ENCODE peak calls at places on chromosomes 13 and 19, in eight cellular contexts. L, N, H, M, B, F, P and Y are unnamed samples.

GRCh38 chr19:31325342-31325741 is 23.9 kb downstream of the TSHZ3 start:
- DNase-seq in L (no peak), N (no peak), H (no peak), M (no peak), B (no peak), F (no peak), P (no peak), Y (no peak)

GRCh38 chr19:47187797-47188196 is 43.2 kb downstream of the BBC3 start:
- DNase-seq in L (no peak), N (no peak), H (no peak), M (no peak), B (no peak), F (no peak), P (no peak), Y (no peak)

GRCh38 chr19:11138659-11139526 is 16.7 kb downstream of the SPC24 start:
- DNase-seq in L (no peak), N (peak), H (peak), M (peak), B (no peak), F (peak), P (peak), Y (peak)

GRCh38 chr13:113148940-113149503 is 9.4 kb upstream of the PROZ start:
- DNase-seq in L (no peak), N (no peak), H (peak), M (no peak), B (no peak), F (no peak), P (no peak), Y (no peak)

GRCh38 chr19:43976732-43977131 is 7.3 kb upstream of the ZNF155 start:
- DNase-seq in L (no peak), N (no peak), H (no peak), M (no peak), B (no peak), F (no peak), P (no peak), Y (no peak)

GRCh38 chr19:23318143-23318542 is 67.9 kb upstream of the ZNF724 start:
- DNase-seq in L (no peak), N (no peak), H (no peak), M (no peak), B (no peak), F (no peak), P (no peak), Y (no peak)

GRCh38 chr19:41997121-41997850 is 3.3 kb upstream of the ATP1A3 start:
- DNase-seq in L (no peak), N (peak), H (peak), M (peak), B (peak), F (peak), P (peak), Y (peak)

GRCh38 chr13:103022328-103022727 is 43.9 kb downstream of the SLC10A2 start:
- DNase-seq in L (no peak), N (no peak), H (no peak), M (no peak), B (no peak), F (no peak), P (no peak), Y (no peak)

GRCh38 chr13:91531646-91532045 is 133.2 kb downstream of the GPC5 start:
- DNase-seq in L (no peak), N (no peak), H (no peak), M (no peak), B (no peak), F (no peak), P (no peak), Y (no peak)

GRCh38 chr19:1270168-1270853 is 1.2 kb downstream of the CIRBP start:
- DNase-seq in L (no peak), N (no peak), H (no peak), M (peak), B (no peak), F (no peak), P (no peak), Y (no peak)

DNA sequence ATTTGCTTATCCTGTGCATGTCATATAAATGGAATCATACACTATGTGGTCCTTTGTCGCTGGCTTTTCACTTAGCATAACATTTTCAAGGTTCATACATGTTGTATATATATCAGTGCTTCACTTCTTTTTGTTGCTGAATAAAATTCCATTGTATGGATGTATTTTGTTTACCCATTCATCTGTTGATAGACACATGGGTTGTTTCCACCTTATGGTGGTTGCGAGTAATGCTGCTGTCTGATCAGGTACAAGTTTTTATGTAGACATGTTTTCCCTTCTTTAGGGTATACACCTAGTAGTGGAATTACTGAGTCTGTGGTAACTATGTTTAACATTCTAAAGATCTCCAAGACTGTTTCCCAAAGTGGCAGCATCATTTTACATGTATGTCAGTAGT is 102.5 kb downstream of the RNF17 start:
- DNase-seq in L (no peak), N (no peak), H (no peak), M (no peak), B (no peak), F (no peak), P (no peak), Y (no peak)
- TF ChIP-seq CTCF in L (no peak), N (no peak), H (no peak), M (no peak), B (no peak), F (no peak), P (no peak), Y (no peak)

DNA sequence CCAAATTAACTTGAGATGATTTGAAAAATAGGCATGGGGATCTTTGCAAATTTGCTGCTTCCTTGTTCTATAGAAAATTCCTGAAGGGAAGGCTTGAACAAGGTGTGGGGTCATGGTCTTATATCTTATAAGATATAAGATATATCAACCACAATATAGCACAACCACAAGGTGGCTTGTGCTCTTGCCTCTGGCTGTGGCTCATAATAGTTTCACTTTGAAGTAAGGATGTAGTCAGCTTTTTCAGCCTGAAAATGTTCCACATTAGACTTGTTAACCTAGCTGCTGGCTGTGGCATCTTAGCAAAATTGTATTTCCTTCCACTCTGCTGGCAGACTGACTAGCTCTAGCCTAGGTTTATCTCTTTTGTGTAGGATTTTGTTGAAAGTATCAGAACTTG is 169.7 kb downstream of the KLF5 start:
- DNase-seq in L (no peak), N (no peak), H (peak), M (no peak), B (no peak), F (peak), P (peak), Y (no peak)
- TF ChIP-seq CTCF in L (no peak), N (no peak), H (peak), M (no peak), B (no peak), F (no peak), P (peak), Y (no peak)

GRCh38 chr13:40155176-40155575 is 499.7 kb downstream of the COG6 start:
- DNase-seq in L (no peak), N (no peak), H (no peak), M (no peak), B (no peak), F (no peak), P (no peak), Y (no peak)

GRCh38 chr13:40152904-40153303 is 497.4 kb downstream of the COG6 start:
- DNase-seq in L (no peak), N (no peak), H (no peak), M (no peak), B (no peak), F (no peak), P (no peak), Y (no peak)

GRCh38 chr13:40153516-40153915 is 498.1 kb downstream of the COG6 start:
- DNase-seq in L (no peak), N (no peak), H (no peak), M (peak), B (no peak), F (no peak), P (no peak), Y (no peak)

GRCh38 chr13:40149611-40150283 is 494.3 kb downstream of the COG6 start:
- DNase-seq in L (no peak), N (no peak), H (peak), M (peak), B (no peak), F (peak), P (peak), Y (no peak)

GRCh38 chr13:40152145-40152544 is 496.7 kb downstream of the COG6 start:
- DNase-seq in L (no peak), N (no peak), H (no peak), M (peak), B (no peak), F (peak), P (peak), Y (no peak)
- TF ChIP-seq CTCF in L (no peak), N (no peak), H (peak), M (no peak), B (no peak), F (peak), P (peak), Y (no peak)

GRCh38 chr19:49664171-49665070 is 1.2 kb downstream of the IRF3 start:
- DNase-seq in L (peak), N (peak), H (peak), M (peak), B (peak), F (peak), P (peak), Y (peak)
- TF ChIP-seq CTCF in L (no peak), N (no peak), H (no peak), M (peak), B (peak), F (no peak), P (peak), Y (no peak)

DNA sequence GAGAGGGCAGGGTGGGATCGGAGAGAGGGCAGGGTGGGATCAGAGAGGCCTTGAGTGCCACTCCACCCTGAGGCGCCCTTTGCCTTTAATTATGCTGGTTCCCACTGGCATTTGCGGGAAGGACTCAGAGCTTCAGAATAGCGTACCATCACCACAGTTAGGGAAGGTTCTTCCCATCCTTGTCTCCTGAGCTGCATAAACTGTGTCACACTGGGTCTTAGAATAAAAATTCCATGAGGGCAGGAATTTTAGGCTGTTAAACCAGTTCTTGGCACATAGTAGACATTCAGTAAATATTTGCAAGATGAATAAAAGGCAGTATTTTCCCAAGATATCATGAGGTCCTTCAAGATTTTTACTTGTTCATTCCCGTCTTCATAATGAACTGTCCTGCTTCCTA is 24.4 kb downstream of the PPP2R1A start:
- DNase-seq in L (no peak), N (no peak), H (no peak), M (no peak), B (no peak), F (peak), P (no peak), Y (no peak)
- TF ChIP-seq CTCF in L (no peak), N (no peak), H (no peak), M (no peak), B (no peak), F (no peak), P (no peak), Y (no peak)

DNA sequence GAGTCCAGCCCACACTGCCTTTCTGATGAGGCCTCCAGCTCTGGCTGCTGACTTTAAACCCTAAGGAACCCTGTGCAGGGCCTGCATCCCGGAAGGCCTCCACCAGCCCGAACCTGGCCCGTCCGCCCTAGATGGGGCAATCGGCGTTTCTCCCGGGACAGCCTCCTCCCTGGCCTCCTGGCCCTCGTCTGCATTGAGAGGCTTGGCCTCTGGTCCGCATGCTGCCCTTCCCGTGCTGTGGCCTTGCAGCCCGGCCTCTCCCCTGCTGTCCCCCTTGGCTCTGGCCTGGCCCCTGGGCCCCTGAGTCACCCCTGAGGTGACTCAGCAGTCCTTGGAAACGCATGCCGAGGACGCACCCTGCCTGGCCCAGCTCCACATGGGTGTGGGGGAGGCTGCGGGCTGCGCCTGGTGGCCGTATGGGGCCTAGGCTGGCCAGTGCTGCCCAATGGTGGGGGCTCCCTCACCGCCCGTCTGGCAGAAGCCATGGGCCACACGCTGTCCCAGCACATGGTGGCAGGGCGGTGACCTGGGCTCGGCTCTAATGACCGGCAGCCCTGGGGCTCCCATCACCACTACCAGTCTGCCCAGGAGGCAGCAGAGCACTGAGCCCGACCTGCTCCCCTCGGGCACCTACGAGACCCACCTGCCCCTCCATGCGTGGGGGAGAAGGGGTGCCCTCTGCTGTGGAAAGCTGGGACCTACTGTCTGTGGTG is 25.7 kb downstream of the SH3GL1 start:
- DNase-seq in L (no peak), N (peak), H (peak), M (peak), B (no peak), F (peak), P (peak), Y (no peak)
- TF ChIP-seq CTCF in L (no peak), N (no peak), H (peak), M (no peak), B (no peak), F (peak), P (peak), Y (no peak)

DNA sequence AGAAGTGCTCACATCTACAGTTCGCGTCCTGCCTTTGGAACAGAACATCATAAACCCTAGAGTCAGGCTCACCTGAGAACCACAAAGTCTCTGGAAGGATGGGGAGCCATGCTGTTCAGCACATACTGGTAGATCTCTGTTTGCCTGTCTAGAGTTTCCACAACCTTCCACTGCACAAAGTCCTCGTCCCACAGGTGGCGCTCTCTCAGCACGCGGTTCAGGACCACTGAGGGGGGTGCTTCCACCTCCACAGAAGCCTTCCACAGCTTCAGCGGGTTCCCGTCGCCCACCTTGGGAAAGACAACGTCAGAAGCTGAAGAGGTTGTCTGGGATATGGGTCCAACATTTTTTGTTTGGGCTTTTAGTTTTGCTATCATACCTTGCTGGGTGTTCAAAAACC is 93.6 kb downstream of the KL start:
- DNase-seq in L (no peak), N (no peak), H (no peak), M (no peak), B (no peak), F (no peak), P (no peak), Y (no peak)
- TF ChIP-seq CTCF in L (no peak), N (no peak), H (peak), M (no peak), B (no peak), F (peak), P (peak), Y (no peak)

GRCh38 chr13:22252281-22252830 is 581.5 kb downstream of the FGF9 start:
- DNase-seq in L (no peak), N (no peak), H (no peak), M (no peak), B (no peak), F (no peak), P (no peak), Y (no peak)

GRCh38 chr13:22253107-22253506 is 582.2 kb downstream of the FGF9 start:
- DNase-seq in L (no peak), N (no peak), H (no peak), M (no peak), B (no peak), F (no peak), P (no peak), Y (no peak)

GRCh38 chr13:22256111-22256639 is 585.3 kb downstream of the FGF9 start:
- DNase-seq in L (no peak), N (no peak), H (no peak), M (no peak), B (no peak), F (no peak), P (no peak), Y (no peak)
- TF ChIP-seq CTCF in L (no peak), N (no peak), H (no peak), M (no peak), B (peak), F (peak), P (no peak), Y (peak)

DNA sequence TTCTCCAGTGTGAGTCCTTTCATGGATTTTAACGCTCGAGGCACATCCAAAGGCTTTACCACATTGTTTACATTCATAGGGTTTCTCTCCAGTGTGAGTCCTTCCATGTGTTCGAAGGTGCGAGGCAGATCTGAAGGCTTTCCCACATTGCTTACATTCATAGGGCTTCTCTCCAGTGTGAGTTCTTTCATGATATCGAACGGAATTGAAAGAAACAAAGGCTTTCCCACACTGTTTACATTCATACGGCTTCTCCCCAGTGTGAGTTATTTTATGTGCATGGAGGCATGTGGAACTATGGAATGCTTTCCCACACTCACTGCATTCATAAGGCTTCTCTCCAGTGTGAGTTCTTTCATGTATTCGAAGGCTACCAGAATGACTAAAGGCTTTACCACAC is 5.2 kb upstream of the ZNF20 start:
- DNase-seq in L (no peak), N (no peak), H (no peak), M (no peak), B (no peak), F (no peak), P (no peak), Y (no peak)
- TF ChIP-seq CTCF in L (no peak), N (no peak), H (no peak), M (no peak), B (no peak), F (no peak), P (no peak), Y (no peak)

DNA sequence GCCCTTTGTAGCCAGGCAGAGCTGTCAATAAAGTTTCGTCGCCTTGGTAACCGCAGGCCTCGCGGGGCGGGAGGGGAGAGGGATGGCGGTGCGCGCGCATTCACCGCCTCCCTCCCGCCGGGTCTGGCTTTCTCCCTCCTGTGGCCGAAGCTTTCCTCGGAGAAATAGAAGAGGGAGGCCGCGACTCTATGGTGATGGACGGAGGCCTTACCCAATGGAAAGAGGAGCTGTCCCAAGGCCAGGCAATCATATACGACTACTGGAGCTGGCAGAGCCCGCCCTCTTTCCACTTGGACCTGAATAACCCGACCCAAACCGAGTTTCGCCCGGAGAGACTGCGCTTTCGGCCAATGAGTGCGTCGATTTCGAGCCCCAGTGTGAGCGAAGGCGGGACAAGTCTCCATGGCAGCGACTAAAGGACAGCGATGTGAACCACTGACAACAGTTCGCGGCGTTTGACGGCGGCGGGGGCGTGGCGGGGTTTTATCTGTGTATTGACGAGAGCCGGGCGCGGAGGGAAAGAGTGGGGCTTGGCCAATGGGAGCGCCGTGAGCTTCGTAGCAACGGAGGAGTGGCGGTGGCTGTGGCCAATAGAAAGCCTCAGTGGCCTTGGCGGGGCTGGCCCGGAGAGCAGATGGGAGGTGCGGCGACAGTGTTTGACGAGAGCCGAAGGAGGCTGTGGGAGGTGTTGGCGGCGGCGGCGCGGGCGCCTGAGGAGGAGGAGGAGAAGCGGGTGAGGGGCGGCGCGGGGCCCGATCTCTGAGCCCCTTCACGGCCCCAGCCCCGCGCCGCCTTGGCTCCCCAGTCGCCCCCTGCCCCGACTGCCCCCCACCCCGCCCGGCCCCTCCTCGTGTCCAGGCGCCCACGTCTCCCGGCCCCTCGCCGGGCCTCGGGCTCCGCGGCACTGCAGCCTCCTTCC is at the start of gene KMT5C:
- DNase-seq in L (peak), N (peak), H (peak), M (peak), B (peak), F (peak), P (peak), Y (peak)
- TF ChIP-seq CTCF in L (no peak), N (peak), H (peak), M (peak), B (no peak), F (peak), P (peak), Y (no peak)